ENCODE peak calls at places on chromosomes 6 and 20, in nine cellular contexts. H is MM.1S, G is GM23248, F is lung, B is pancreas, K is neural progenitor cell, O is fibroblast of pulmonary artery, D is fibroblast of the aortic adventitia, C is H7. U is an unnamed sample.

GRCh38 chr6:35247642-35248231 is 11.8 kb upstream of the ZNF76 start:
- DNase-seq in K (no peak), B (no peak), D (no peak), O (no peak), F (no peak), C (no peak), H (peak), G (peak), U (peak)

GRCh38 chr6:100721256-100721655 is 159.9 kb downstream of the ASCC3 start:
- DNase-seq in H (no peak), C (no peak), F (no peak), K (no peak), G (no peak), O (no peak), B (no peak), D (no peak), U (no peak)

GRCh38 chr6:4973415-4973814 is 30.4 kb downstream of the RPP40 start:
- DNase-seq in D (no peak), H (no peak), F (peak), G (no peak), O (no peak), B (no peak), K (no peak), C (no peak), U (no peak)

GRCh38 chr20:25336561-25337422 is 53.8 kb downstream of the ABHD12 start:
- DNase-seq in B (peak), O (peak), D (peak), H (no peak), K (peak), G (peak), F (no peak), C (peak), U (no peak)

GRCh38 chr6:21263531-21264287 is 329.8 kb upstream of the SOX4 start:
- DNase-seq in B (no peak), C (no peak), H (no peak), D (no peak), O (no peak), F (no peak), G (no peak), K (no peak), U (peak)

GRCh38 chr6:683742-684440 is 9.0 kb downstream of the EXOC2 start:
- DNase-seq in C (peak), G (peak), H (no peak), B (no peak), K (peak), F (no peak), D (peak), O (peak), U (no peak)

GRCh38 chr6:138410048-138410735 is 6.2 kb downstream of the HEBP2 start:
- DNase-seq in F (peak), K (no peak), H (no peak), B (no peak), G (peak), D (peak), C (no peak), O (peak), U (no peak)

GRCh38 chr6:41122373-41122772 is 31.8 kb downstream of the TREML1 start:
- DNase-seq in D (peak), B (no peak), C (no peak), F (no peak), H (no peak), K (no peak), G (peak), O (peak), U (no peak)

GRCh38 chr6:148990427-148990826 is 243.6 kb downstream of the UST start:
- DNase-seq in H (no peak), B (no peak), C (no peak), D (no peak), O (no peak), F (no peak), G (no peak), K (no peak), U (no peak)

GRCh38 chr6:167575201-167575696 is 250.4 kb downstream of the TTLL2 start:
- DNase-seq in H (no peak), K (no peak), D (no peak), O (peak), B (no peak), G (no peak), F (peak), C (peak), U (no peak)

GRCh38 chr20:50817776-50818172 is 22.9 kb downstream of the BCAS4 start:
- DNase-seq in F (no peak), O (no peak), G (no peak), B (no peak), K (no peak), C (no peak), H (no peak), D (no peak), U (peak)

GRCh38 chr20:62050166-62051120 is 15.2 kb downstream of the TAF4 start:
- DNase-seq in D (no peak), H (no peak), B (no peak), K (no peak), O (no peak), G (no peak), C (peak), F (no peak), U (no peak)

GRCh38 chr20:658731-659291 is 5.8 kb upstream of the SRXN1 start:
- DNase-seq in B (no peak), F (no peak), H (no peak), O (no peak), G (peak), K (no peak), D (peak), C (no peak), U (no peak)

GRCh38 chr20:56447227-56447626 is 21.2 kb upstream of the RTF2 start:
- DNase-seq in O (no peak), C (peak), K (peak), D (no peak), F (no peak), G (no peak), B (no peak), H (no peak), U (no peak)

GRCh38 chr20:59788196-59788735 is 145.2 kb downstream of the SYCP2 start:
- DNase-seq in D (no peak), B (no peak), O (no peak), G (no peak), H (no peak), F (no peak), C (no peak), K (no peak), U (no peak)

GRCh38 chr6:132929141-132929540 is 114.8 kb downstream of the RPS12 start:
- DNase-seq in B (no peak), H (no peak), C (no peak), D (no peak), F (no peak), O (no peak), G (peak), K (no peak), U (no peak)

GRCh38 chr20:49482621-49483017 is at the start of gene KCNB1:
- DNase-seq in C (peak), H (peak), G (peak), K (peak), D (peak), O (peak), B (peak), F (peak), U (peak)

GRCh38 chr6:4032475-4032874 is 46.5 kb downstream of the FAM217A start:
- DNase-seq in F (no peak), O (no peak), K (no peak), H (no peak), D (no peak), B (no peak), C (no peak), G (no peak), U (no peak)

GRCh38 chr20:3846378-3846739 is 275 bp upstream of the MAVS start:
- DNase-seq in G (no peak), K (peak), B (no peak), O (no peak), C (no peak), D (no peak), H (no peak), F (no peak), U (no peak)

GRCh38 chr20:38550274-38550673 is 30.7 kb upstream of the ADIG start:
- DNase-seq in K (peak), D (no peak), H (peak), B (no peak), C (peak), G (no peak), F (no peak), O (no peak), U (peak)

GRCh38 chr20:39016076-39016475 is 53.9 kb downstream of the DHX35 start:
- DNase-seq in C (no peak), K (no peak), F (no peak), H (no peak), G (no peak), O (no peak), D (no peak), B (no peak), U (no peak)

GRCh38 chr20:56624786-56625681 is 4.1 kb upstream of the TFAP2C start:
- DNase-seq in G (no peak), B (no peak), H (no peak), C (peak), K (peak), F (no peak), O (no peak), D (no peak), U (no peak)

GRCh38 chr20:62119591-62120364 is 2.5 kb upstream of the LSM14B start:
- DNase-seq in O (no peak), F (peak), H (no peak), G (no peak), K (no peak), D (no peak), C (no peak), B (peak), U (no peak)

GRCh38 chr6:157744202-157744601 is 78.8 kb upstream of the SNX9 start:
- DNase-seq in H (no peak), K (no peak), O (no peak), C (no peak), D (no peak), F (no peak), B (no peak), G (no peak), U (no peak)

GRCh38 chr6:42140756-42141602 is 1.4 kb downstream of the C6orf132 start:
- DNase-seq in B (no peak), C (no peak), D (no peak), G (peak), H (no peak), K (no peak), F (no peak), O (no peak), U (no peak)

GRCh38 chr20:24823989-24824693 is 124.9 kb upstream of the CST7 start:
- DNase-seq in D (no peak), C (no peak), G (no peak), F (no peak), K (no peak), H (no peak), B (no peak), O (no peak), U (no peak)

GRCh38 chr20:63508072-63508768 is 9.3 kb upstream of the EEF1A2 start:
- DNase-seq in B (no peak), G (no peak), H (no peak), K (no peak), F (no peak), O (no peak), C (peak), D (no peak), U (no peak)

GRCh38 chr6:105803439-105803838 is 282.7 kb upstream of the PRDM1 start:
- DNase-seq in H (no peak), G (peak), B (no peak), F (no peak), O (no peak), K (no peak), D (peak), C (no peak), U (no peak)

GRCh38 chr20:34367155-34367554 is 4.1 kb downstream of the ITCH start:
- DNase-seq in K (no peak), O (no peak), B (no peak), F (no peak), H (no peak), D (no peak), G (no peak), C (no peak), U (no peak)

GRCh38 chr6:7236312-7237209 is 76.4 kb downstream of the SSR1 start:
- DNase-seq in F (no peak), G (no peak), C (no peak), B (peak), O (no peak), D (no peak), K (no peak), H (peak), U (peak)

GRCh38 chr20:56431451-56431850 is 19.4 kb downstream of the CASS4 start:
- DNase-seq in F (no peak), O (no peak), G (no peak), C (no peak), D (no peak), H (no peak), K (no peak), B (no peak), U (no peak)

DNA sequence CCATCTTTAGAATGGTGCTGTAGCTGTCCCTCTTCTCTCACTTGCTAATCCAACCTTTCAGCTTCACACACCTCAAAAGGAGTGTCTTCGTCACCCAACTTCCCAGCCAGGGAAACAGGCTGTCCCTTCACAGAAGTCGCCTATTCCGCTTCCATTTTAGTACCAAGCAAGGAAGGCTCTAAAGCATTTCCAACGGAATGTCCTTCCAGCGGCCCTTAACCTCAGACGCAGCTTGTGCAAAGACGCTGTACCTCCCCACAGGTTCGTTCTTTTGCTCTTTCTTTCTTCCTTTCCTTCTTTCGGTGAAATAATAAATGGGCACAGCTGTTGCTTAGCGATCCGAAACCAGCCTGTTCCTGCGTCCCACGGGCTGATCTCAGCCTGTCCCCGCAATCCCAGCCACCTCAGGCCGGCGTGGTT is 1.5 kb downstream of the PTPRT start:
- DNase-seq in D (no peak), O (no peak), B (no peak), F (no peak), G (no peak), K (peak), H (peak), C (no peak), U (no peak)
- H3K4me3 ChIP-seq in D (no peak), O (no peak), B (peak), F (no peak), G (no peak), K (peak), H (peak), C (peak), U (no peak)

DNA sequence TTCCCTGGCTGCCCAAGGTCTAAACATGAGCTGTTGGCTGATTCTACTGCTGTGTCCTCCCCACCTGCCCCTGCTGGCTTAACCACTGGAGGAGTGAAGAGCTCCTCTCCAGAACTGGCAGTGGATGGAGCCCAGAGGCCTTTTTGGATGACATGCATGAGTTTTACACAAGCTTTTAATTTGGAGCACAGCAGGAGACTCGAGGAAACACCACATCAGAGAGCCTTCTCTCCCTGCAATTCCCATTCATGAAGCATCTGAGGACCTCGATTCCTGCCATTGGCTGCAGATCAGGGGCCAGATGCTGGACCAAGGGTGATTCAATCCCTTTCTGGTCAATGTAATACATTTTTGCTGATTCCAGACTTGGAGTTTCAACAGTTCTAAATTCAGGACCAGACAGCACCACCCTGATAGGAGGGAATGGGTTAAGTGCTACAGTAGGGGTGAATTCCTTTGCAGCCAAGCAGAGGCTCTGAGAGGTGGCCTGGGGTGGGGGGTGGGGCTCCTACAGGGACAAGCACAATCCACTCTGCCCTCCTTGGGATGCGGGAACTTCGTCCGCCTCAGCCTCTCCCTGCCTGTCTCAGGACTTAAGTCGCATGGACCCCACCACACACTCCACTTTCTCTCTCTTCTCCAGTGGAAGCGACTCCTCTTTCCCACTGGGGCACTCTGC is 600 bp upstream of the PSORS1C1 start:
- DNase-seq in F (no peak), O (peak), B (no peak), H (no peak), K (no peak), G (peak), C (peak), D (peak), U (no peak)
- H3K4me3 ChIP-seq in F (no peak), O (no peak), B (no peak), H (no peak), K (no peak), G (peak), C (no peak), D (no peak), U (no peak)

GRCh38 chr6:158914923-158915322 is 85.1 kb downstream of the RSPH3 start:
- DNase-seq in C (no peak), F (no peak), O (no peak), H (no peak), D (no peak), G (no peak), K (no peak), B (no peak), U (no peak)

GRCh38 chr6:158912591-158912990 is 87.4 kb downstream of the RSPH3 start:
- DNase-seq in D (no peak), F (no peak), H (no peak), C (no peak), B (no peak), K (no peak), G (no peak), O (no peak), U (no peak)

GRCh38 chr6:158911746-158912158 is 88.2 kb downstream of the RSPH3 start:
- DNase-seq in F (no peak), C (no peak), O (no peak), K (no peak), D (no peak), B (no peak), H (no peak), G (no peak), U (peak)

DNA sequence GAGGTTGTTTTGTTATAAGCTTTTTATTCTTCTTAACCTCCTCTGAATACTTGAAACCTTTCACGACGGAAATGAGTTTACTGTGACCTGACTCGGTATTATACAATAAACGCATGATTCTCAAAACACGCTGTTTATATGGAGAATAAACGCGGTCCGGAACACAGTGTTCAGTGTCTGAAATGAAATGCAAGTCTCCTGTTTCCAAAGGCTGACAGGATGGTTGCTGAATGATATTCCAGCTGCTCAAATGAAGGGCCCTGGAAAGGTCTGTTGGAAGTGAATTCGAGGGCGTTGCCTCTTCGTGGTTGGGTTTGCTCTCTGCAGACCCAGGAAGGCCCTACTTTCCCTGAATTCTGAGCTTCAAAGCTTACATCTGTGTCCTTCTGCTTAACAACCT is 83.4 kb downstream of the RSPH3 start:
- DNase-seq in O (no peak), F (no peak), G (no peak), K (no peak), C (no peak), B (no peak), D (no peak), H (no peak), U (no peak)
- H3K4me3 ChIP-seq in O (no peak), F (no peak), G (no peak), K (no peak), C (no peak), B (no peak), D (no peak), H (no peak), U (no peak)

GRCh38 chr6:56856036-56856580 is 98.8 kb upstream of the BEND6 start:
- DNase-seq in H (no peak), B (no peak), F (no peak), O (peak), D (peak), C (no peak), K (peak), G (no peak), U (no peak)
- H3K4me3 ChIP-seq in H (no peak), B (no peak), F (no peak), O (no peak), D (no peak), C (no peak), K (no peak), G (no peak), U (no peak)

GRCh38 chr6:10746915-10747250 is 722 bp upstream of the TMEM14B start:
- DNase-seq in G (no peak), K (no peak), C (no peak), D (no peak), H (no peak), F (no peak), B (no peak), O (no peak), U (no peak)
- H3K4me3 ChIP-seq in G (peak), K (peak), C (peak), D (peak), H (peak), F (peak), B (peak), O (peak), U (peak)

U was measured in GM12865.